ENCODE peak calls at places on chromosomes 4 and X, in six cellular contexts. Y is kidney, D is right cardiac atrium, Q is endothelial cell, Z is K562, I is COR-L47. P is an unnamed sample.

GRCh38 chr4:94758141-94758699 is 465 bp downstream of the BMPR1B start:
- DNase-seq in Q (peak), Z (no peak), D (peak), Y (peak), I (peak), P (no peak)

GRCh38 chr4:1656986-1657385 is 27.1 kb downstream of the FAM53A start:
- DNase-seq in D (no peak), Y (no peak), Z (no peak), Q (no peak), I (no peak), P (no peak)

GRCh38 chr4:72302981-72303704 is 265.9 kb downstream of the ADAMTS3 start:
- DNase-seq in Q (peak), D (no peak), Z (peak), I (peak), Y (no peak), P (no peak)

GRCh38 chrX:68834371-68835103 is 5.7 kb downstream of the EFNB1 start:
- DNase-seq in D (no peak), I (no peak), Q (no peak), Y (peak), Z (no peak), P (peak)

GRCh38 chr4:39308576-39308975 is 57.6 kb downstream of the RFC1 start:
- DNase-seq in D (no peak), Q (no peak), Y (no peak), I (no peak), Z (no peak), P (no peak)

GRCh38 chr4:56870927-56871326 is 36.8 kb upstream of the REST start:
- DNase-seq in I (peak), D (no peak), Q (no peak), Z (no peak), Y (no peak), P (no peak)

GRCh38 chr4:620201-620600 is 5.2 kb upstream of the PDE6B start:
- DNase-seq in I (no peak), D (no peak), Z (no peak), Y (no peak), Q (no peak), P (no peak)

GRCh38 chrX:43735957-43736356 is 79.9 kb downstream of the MAOA start:
- DNase-seq in Q (no peak), Y (no peak), I (no peak), Z (no peak), D (no peak), P (no peak)

GRCh38 chr4:152696764-152697250 is 17.0 kb upstream of the TMEM154 start:
- DNase-seq in D (no peak), Z (no peak), I (no peak), Q (no peak), Y (no peak), P (peak)

GRCh38 chr4:124018383-124019317 is 622.1 kb downstream of the SPRY1 start:
- DNase-seq in Q (no peak), Z (no peak), I (no peak), D (peak), Y (peak), P (no peak)

GRCh38 chr4:152328595-152328994 is 207.3 kb downstream of the FBXW7 start:
- DNase-seq in I (no peak), Q (no peak), D (no peak), Y (no peak), Z (no peak), P (no peak)

GRCh38 chr4:78876568-78877320 is 62.5 kb downstream of the PAQR3 start:
- DNase-seq in I (no peak), Q (no peak), D (no peak), Y (no peak), Z (no peak), P (no peak)

GRCh38 chrX:37926700-37927099 is 79.3 kb upstream of the DYNLT3 start:
- DNase-seq in Q (no peak), I (peak), D (no peak), Y (no peak), Z (peak), P (no peak)

GRCh38 chrX:72216973-72217372 is 21.9 kb downstream of the ERCC6L start:
- DNase-seq in Z (no peak), D (no peak), Q (no peak), Y (no peak), I (no peak), P (no peak)

GRCh38 chrX:113977887-113978286 is 606.0 kb upstream of the HTR2C start:
- DNase-seq in Y (no peak), Q (no peak), Z (no peak), I (no peak), D (no peak), P (no peak)

GRCh38 chr4:107837298-107837697 is 12.6 kb downstream of the SGMS2 start:
- DNase-seq in Y (no peak), D (no peak), I (no peak), Q (no peak), Z (no peak), P (no peak)

GRCh38 chrX:45758738-45759397 is 558.2 kb upstream of the DIPK2B start:
- DNase-seq in D (no peak), Q (no peak), I (no peak), Z (no peak), Y (no peak), P (no peak)

GRCh38 chrX:37755073-37755472 is 24.8 kb upstream of the CYBB start:
- DNase-seq in Z (no peak), Q (no peak), I (no peak), Y (no peak), D (no peak), P (no peak)

GRCh38 chrX:47143894-47144625 is 442 bp downstream of the NDUFB11 start:
- DNase-seq in I (peak), Y (peak), Q (peak), Z (peak), D (peak), P (no peak)

GRCh38 chr4:38323141-38323634 is 340.8 kb upstream of the KLF3 start:
- DNase-seq in Z (no peak), I (no peak), Y (no peak), Q (no peak), D (no peak), P (no peak)

GRCh38 chrX:148984238-148984637 is 483.8 kb downstream of the AFF2 start:
- DNase-seq in I (no peak), Z (no peak), D (no peak), Q (no peak), Y (no peak), P (no peak)

GRCh38 chrX:33840176-33840575 is 291.9 kb downstream of the FAM47A start:
- DNase-seq in D (peak), Z (no peak), I (peak), Q (peak), Y (no peak), P (no peak)

GRCh38 chr4:142091085-142091513 is 454.7 kb downstream of the IL15 start:
- DNase-seq in D (no peak), I (no peak), Y (no peak), Q (no peak), Z (no peak), P (peak)

GRCh38 chr4:117481742-117482141 is 396.4 kb upstream of the TRAM1L1 start:
- DNase-seq in Q (no peak), Y (no peak), I (no peak), Z (no peak), D (no peak), P (no peak)

GRCh38 chrX:19823031-19823430 is 64.4 kb downstream of the SH3KBP1 start:
- DNase-seq in Q (no peak), Y (no peak), I (no peak), D (no peak), Z (no peak), P (no peak)

GRCh38 chrX:50697691-50698090 is 116.3 kb downstream of the SHROOM4 start:
- DNase-seq in Q (no peak), Z (no peak), Y (no peak), I (no peak), D (no peak), P (no peak)

GRCh38 chrX:133994576-133994975 is 9.2 kb upstream of the GPC3 start:
- DNase-seq in Z (no peak), D (no peak), Y (no peak), I (no peak), Q (no peak), P (no peak)

GRCh38 chrX:8879750-8880149 is 78.6 kb upstream of the FAM9A start:
- DNase-seq in Q (peak), Z (peak), D (no peak), Y (no peak), I (no peak), P (no peak)

GRCh38 chr4:10090467-10091250 is 25.9 kb downstream of the WDR1 start:
- DNase-seq in Z (no peak), I (no peak), Q (no peak), Y (peak), D (peak), P (no peak)

GRCh38 chr4:155582971-155583437 is 83.6 kb upstream of the GUCY1A1 start:
- DNase-seq in I (peak), Q (no peak), D (no peak), Y (no peak), Z (no peak), P (no peak)

GRCh38 chr4:81688085-81688484 is 216.4 kb upstream of the RASGEF1B start:
- DNase-seq in Z (no peak), I (no peak), Y (no peak), Q (no peak), D (no peak), P (no peak)

GRCh38 chr4:70197842-70198241 is 2.3 kb downstream of the ODAM start:
- DNase-seq in Y (no peak), Z (no peak), D (no peak), I (no peak), Q (no peak), P (no peak)